ENCODE peak calls at places on chromosomes 1 and 21, in four cellular contexts. M is K562, S is GM12878, D is HepG2. F is an unnamed sample.

GRCh38 chr1:239868117-239868516 is 223.6 kb upstream of the FMN2 start:
- DNase-seq in M (no peak), S (no peak), D (no peak), F (no peak)

GRCh38 chr21:42461881-42462877 is 33.8 kb downstream of the RSPH1 start:
- DNase-seq in M (peak; percentile 20), S (no peak), D (no peak), F (no peak)

GRCh38 chr21:34908424-34909055 is 140.6 kb downstream of the RUNX1 start:
- DNase-seq in D (peak; percentile 90), M (peak; percentile 98), S (no peak), F (no peak)

GRCh38 chr1:211133841-211134669 is at the start of gene KCNH1:
- DNase-seq in S (peak; percentile 7), M (peak; percentile 91), D (peak; percentile 62), F (peak; percentile 92)

GRCh38 chr1:62826892-62827291 is 43.0 kb downstream of the ATG4C start:
- DNase-seq in D (no peak), M (no peak), S (no peak), F (no peak)

GRCh38 chr1:110341872-110342331 is 2.7 kb downstream of the RBM15 start:
- DNase-seq in D (no peak), S (no peak), M (peak; percentile 27), F (peak; percentile 19)

GRCh38 chr1:51733793-51734522 is 117.1 kb downstream of the OSBPL9 start:
- DNase-seq in S (no peak), D (peak; percentile 68), M (no peak), F (no peak)

GRCh38 chr1:2250721-2251281 is 22.7 kb downstream of the SKI start:
- DNase-seq in D (peak; percentile 82), M (no peak), S (no peak), F (no peak)

GRCh38 chr1:158095737-158096335 is 84.9 kb upstream of the CD1D start:
- DNase-seq in S (no peak), M (peak; percentile 51), D (no peak), F (peak; percentile 70)

GRCh38 chr21:26522704-26523103 is 50.4 kb downstream of the CYYR1 start:
- DNase-seq in D (no peak), M (no peak), S (no peak), F (no peak)

GRCh38 chr1:218526198-218526580 is 181.1 kb downstream of the TGFB2 start:
- DNase-seq in M (no peak), D (no peak), S (no peak), F (no peak)

GRCh38 chr21:45029968-45030636 is 44.3 kb upstream of the ADARB1 start:
- DNase-seq in S (no peak), M (no peak), D (no peak), F (peak; percentile 42)

GRCh38 chr21:23699402-23699801 is 1907.9 kb downstream of the MRPL39 start:
- DNase-seq in D (no peak), M (no peak), S (no peak), F (no peak)

GRCh38 chr1:229822026-229822425 is 196.0 kb downstream of the URB2 start:
- DNase-seq in D (no peak), S (no peak), M (no peak), F (no peak)

GRCh38 chr1:173867141-173867752 is 542 bp downstream of the GAS5 start:
- DNase-seq in M (no peak), S (no peak), D (no peak), F (peak; percentile 14)

GRCh38 chr1:60833173-60833572 is 249.2 kb upstream of the NFIA start:
- DNase-seq in M (peak; percentile 37), S (no peak), D (peak; percentile 41), F (no peak)

GRCh38 chr1:41364444-41365319 is 3.4 kb downstream of the FOXO6 start:
- DNase-seq in M (no peak), S (no peak), D (no peak), F (peak; percentile 12)

GRCh38 chr1:82318265-82318664 is 517.5 kb downstream of the ADGRL2 start:
- DNase-seq in D (no peak), M (no peak), S (no peak), F (no peak)

GRCh38 chr1:66140072-66140471 is 347.4 kb downstream of the PDE4B start:
- DNase-seq in M (no peak), D (no peak), S (no peak), F (no peak)

GRCh38 chr1:214050513-214051401 is 63.0 kb downstream of the PROX1 start:
- DNase-seq in M (no peak), D (peak; percentile 99), S (no peak), F (no peak)

GRCh38 chr1:243475966-243476365 is 220.1 kb downstream of the SDCCAG8 start:
- DNase-seq in D (no peak), M (peak; percentile 56), S (no peak), F (peak; percentile 75)

GRCh38 chr1:28601696-28602095 is 9.6 kb downstream of the RAB42 start:
- DNase-seq in D (no peak), M (no peak), S (no peak), F (no peak)

GRCh38 chr1:34681481-34682451 is 73.1 kb upstream of the GJB5 start:
- DNase-seq in D (peak; percentile 37), M (peak; percentile 63), S (peak; percentile 16), F (peak; percentile 89)

GRCh38 chr21:35204850-35205564 is 155.9 kb upstream of the RUNX1 start:
- DNase-seq in S (no peak), M (peak; percentile 85), D (no peak), F (no peak)

GRCh38 chr1:204885288-204885711 is 14.6 kb downstream of the NFASC start:
- DNase-seq in M (no peak), D (peak; percentile 63), S (no peak), F (no peak)

GRCh38 chr1:58358311-58358710 is 188.2 kb downstream of the OMA1 start:
- DNase-seq in D (peak; percentile 12), S (no peak), M (no peak), F (no peak)
- TF ChIP-seq NR2C2 in D (no peak), S (no peak), M (no peak), F (no peak)

GRCh38 chr1:53644496-53644895 is 94.5 kb downstream of the GLIS1 start:
- DNase-seq in M (no peak), D (no peak), S (no peak), F (no peak)

GRCh38 chr1:53643881-53644390 is 95.0 kb downstream of the GLIS1 start:
- DNase-seq in S (no peak), M (no peak), D (no peak), F (no peak)

GRCh38 chr1:53646732-53647131 is 92.2 kb downstream of the GLIS1 start:
- DNase-seq in D (no peak), S (no peak), M (no peak), F (no peak)

GRCh38 chr1:53644909-53645689 is 93.9 kb downstream of the GLIS1 start:
- DNase-seq in S (no peak), M (no peak), D (no peak), F (no peak)

DNA sequence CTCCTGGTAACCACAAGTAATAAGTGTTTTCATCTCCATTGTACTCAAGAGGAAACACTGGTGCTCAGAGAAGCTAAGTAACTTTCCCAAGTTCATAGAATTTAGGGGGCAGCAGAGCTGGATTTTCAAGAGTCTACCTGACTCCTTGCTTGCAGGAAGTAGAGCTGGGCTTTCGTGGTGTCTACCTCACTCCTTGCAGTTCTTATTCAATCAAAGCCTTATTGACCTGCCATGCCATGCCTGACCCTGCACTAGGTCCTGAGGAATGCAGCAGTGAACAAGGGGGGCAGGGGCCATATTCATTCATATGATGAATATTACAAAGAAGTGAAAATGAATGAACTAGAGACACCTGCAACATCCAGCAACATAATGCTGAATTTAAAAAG is 93.3 kb downstream of the GLIS1 start:
- DNase-seq in M (no peak), S (no peak), D (no peak), F (no peak)
- TF ChIP-seq NR2C2 in M (no peak), S (no peak), D (no peak), F (no peak)

GRCh38 chr1:153058826-153059784 is 1.8 kb upstream of the SPRR2A start:
- DNase-seq in D (no peak), S (no peak), M (peak; percentile 91), F (no peak)
- TF ChIP-seq NR2C2 in D (no peak), S (no peak), M (no peak), F (no peak)

GRCh38 chr1:185813401-185813979 is 79.3 kb downstream of the HMCN1 start:
- DNase-seq in D (peak; percentile 24), S (no peak), M (peak; percentile 69), F (no peak)
- TF ChIP-seq NR2C2 in D (no peak), S (no peak), M (no peak), F (no peak)

DNA sequence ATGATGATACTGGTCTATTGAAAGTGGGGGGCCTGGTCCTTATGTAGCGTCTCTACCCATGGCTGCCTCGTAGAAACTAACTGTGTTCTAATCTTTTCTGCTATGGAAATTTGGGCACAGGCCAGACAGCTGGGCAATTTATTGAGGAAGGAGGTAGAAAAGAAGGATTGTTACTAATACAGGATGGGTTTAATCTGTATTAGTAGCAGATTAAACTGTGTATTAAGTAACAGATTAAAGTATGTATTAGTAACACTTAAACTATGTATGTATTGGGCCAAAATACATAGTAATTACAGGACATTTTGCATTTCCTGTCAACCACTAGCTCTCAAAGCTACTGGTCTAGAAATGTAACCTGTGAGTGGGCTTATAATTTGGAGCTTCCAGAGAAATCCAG is 142.0 kb downstream of the MAST2 start:
- DNase-seq in D (no peak), M (no peak), S (no peak), F (no peak)
- TF ChIP-seq NR2C2 in D (no peak), M (no peak), S (no peak), F (no peak)

GRCh38 chr1:80520949-80521348 is 1279.8 kb upstream of the ADGRL2 start:
- DNase-seq in M (no peak), D (no peak), S (no peak), F (no peak)
- TF ChIP-seq NR2C2 in M (no peak), D (no peak), S (no peak), F (no peak)

DNA sequence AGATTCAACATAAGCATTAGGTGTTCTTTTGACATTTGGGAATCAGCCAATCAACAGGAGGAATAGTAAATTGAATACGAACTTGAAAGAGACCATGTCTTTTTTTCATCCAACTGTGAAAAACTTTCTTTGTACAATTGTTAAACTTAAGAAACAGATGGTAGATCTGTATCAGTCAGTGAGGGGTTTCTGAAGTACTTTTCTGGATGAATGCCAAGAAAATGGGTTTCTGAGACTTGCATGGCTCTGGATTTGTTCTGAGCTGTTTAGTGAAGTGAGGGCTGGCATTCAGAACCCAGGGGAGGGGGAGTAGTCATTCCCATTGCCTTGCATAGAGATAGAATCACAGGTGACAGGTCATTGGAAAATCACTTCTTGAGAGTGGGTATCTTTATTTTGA is 37.4 kb downstream of the PTPRC start:
- DNase-seq in S (no peak), M (no peak), D (no peak), F (no peak)
- TF ChIP-seq NR2C2 in S (no peak), M (no peak), D (no peak), F (no peak)

GRCh38 chr1:31400393-31400792 is 12.6 kb upstream of the SERINC2 start:
- DNase-seq in D (no peak), M (no peak), S (no peak), F (no peak)

GRCh38 chr1:31398246-31398645 is 14.8 kb upstream of the SERINC2 start:
- DNase-seq in D (no peak), M (no peak), S (no peak), F (no peak)

GRCh38 chr1:31394628-31395193 is 18.3 kb upstream of the SERINC2 start:
- DNase-seq in S (peak; percentile 21), D (peak; percentile 57), M (peak; percentile 86), F (peak; percentile 96)

GRCh38 chr1:31396633-31397351 is 16.2 kb upstream of the SERINC2 start:
- DNase-seq in D (no peak), M (peak; percentile 41), S (no peak), F (peak; percentile 58)

GRCh38 chr1:31397360-31398095 is 15.5 kb upstream of the SERINC2 start:
- DNase-seq in S (no peak), D (no peak), M (no peak), F (no peak)
- TF ChIP-seq NR2C2 in S (no peak), D (no peak), M (no peak), F (no peak)

F was measured in WTC11.